ENCODE peak calls at places on chromosomes 12 and 14, in six cellular contexts. Y is GM20000; E is progenitor cell of endocrine pancreas; K is Kasumi-1; H is neural crest cell; V is activated CD8-positive, alpha-beta memory T cell treated with anti-CD3 and anti-CD28 coated beads, Interleukin-2, amount 50 U/mL, for 48 hours. F is an unnamed sample.

GRCh38 chr12:131176266-131176665 is 222.6 kb downstream of the ADGRD1 start:
- DNase-seq in V (no peak), K (no peak), H (no peak), Y (no peak), E (no peak), F (no peak)

GRCh38 chr12:41850046-41850445 is 294.6 kb downstream of the GXYLT1 start:
- DNase-seq in V (no peak), Y (no peak), K (no peak), E (no peak), H (no peak), F (no peak)

GRCh38 chr14:53840444-53840843 is 116.2 kb downstream of the BMP4 start:
- DNase-seq in V (no peak), K (no peak), Y (no peak), H (no peak), E (no peak), F (no peak)

GRCh38 chr14:23644195-23644918 is 8.2 kb downstream of the DHRS2 start:
- DNase-seq in H (no peak), E (no peak), V (no peak), Y (no peak), K (no peak), F (no peak)

GRCh38 chr12:27782481-27782880 is 2.4 kb upstream of the MANSC4 start:
- DNase-seq in E (no peak), H (no peak), V (no peak), K (no peak), Y (no peak), F (no peak)

GRCh38 chr14:51727526-51727925 is 75.8 kb downstream of the FRMD6 start:
- DNase-seq in Y (no peak), E (no peak), K (no peak), H (no peak), V (no peak), F (no peak)

GRCh38 chr14:75188520-75189267 is 12.3 kb upstream of the TMED10 start:
- DNase-seq in E (no peak), Y (peak; percentile 23), V (no peak), K (peak; percentile 99), H (no peak), F (no peak)

GRCh38 chr12:55019784-55020183 is at the start of gene NEUROD4:
- DNase-seq in E (peak; percentile 75), H (peak; percentile 66), V (no peak), K (peak; percentile 39), Y (peak; percentile 31), F (peak; percentile 86)

GRCh38 chr12:131914179-131914702 is 14.8 kb upstream of the PUS1 start:
- DNase-seq in H (no peak), E (no peak), K (no peak), Y (no peak), V (no peak), F (no peak)

GRCh38 chr12:85065816-85066482 is 29.8 kb downstream of the LRRIQ1 start:
- DNase-seq in E (no peak), K (no peak), Y (no peak), V (no peak), H (no peak), F (no peak)

GRCh38 chr14:88468396-88468795 is 82.9 kb downstream of the SPATA7 start:
- DNase-seq in H (no peak), V (no peak), Y (no peak), E (no peak), K (no peak), F (no peak)

GRCh38 chr12:57852620-57853509 is 6.3 kb upstream of the CTDSP2 start:
- DNase-seq in E (peak; percentile 42), V (no peak), Y (no peak), H (peak; percentile 40), K (no peak), F (peak; percentile 73)

GRCh38 chr14:80095623-80096022 is 115.7 kb downstream of the DIO2 start:
- DNase-seq in K (no peak), E (no peak), Y (no peak), V (no peak), H (no peak), F (no peak)

GRCh38 chr12:121964813-121965643 is 46.6 kb downstream of the CFAP251 start:
- DNase-seq in E (no peak), H (no peak), K (no peak), Y (no peak), V (no peak), F (no peak)

GRCh38 chr14:91350813-91351507 is 66.7 kb downstream of the CCDC88C start:
- DNase-seq in E (no peak), K (no peak), Y (peak; percentile 79), V (no peak), H (no peak), F (no peak)

GRCh38 chr14:33730163-33730562 is 220.7 kb downstream of the EGLN3 start:
- DNase-seq in Y (no peak), V (no peak), H (no peak), E (no peak), K (no peak), F (no peak)

GRCh38 chr14:22338381-22338780 is 250.6 kb downstream of the DAD1 start:
- DNase-seq in E (no peak), V (no peak), K (no peak), Y (no peak), H (no peak), F (peak; percentile 27)

GRCh38 chr12:119319638-119320037 is 14.9 kb upstream of the CCDC60 start:
- DNase-seq in H (no peak), E (no peak), Y (no peak), V (no peak), K (no peak), F (no peak)

GRCh38 chr12:38903596-38903995 is 1.8 kb downstream of the CPNE8 start:
- DNase-seq in V (no peak), K (no peak), H (no peak), E (no peak), Y (no peak), F (no peak)

GRCh38 chr12:71138011-71138410 is 19.8 kb downstream of the TSPAN8 start:
- DNase-seq in H (no peak), K (no peak), Y (no peak), V (no peak), E (no peak), F (no peak)

GRCh38 chr14:62307844-62308243 is 545.6 kb downstream of the SNAPC1 start:
- DNase-seq in H (no peak), E (no peak), Y (no peak), V (no peak), K (no peak), F (no peak)

GRCh38 chr14:74519316-74520074 is 25.9 kb downstream of the ISCA2 start:
- DNase-seq in Y (no peak), H (no peak), K (no peak), E (no peak), V (no peak), F (no peak)

GRCh38 chr14:33617154-33617553 is 333.7 kb downstream of the EGLN3 start:
- DNase-seq in E (no peak), K (no peak), H (no peak), Y (no peak), V (no peak), F (no peak)

GRCh38 chr12:32811686-32812392 is 56.1 kb upstream of the YARS2 start:
- DNase-seq in V (no peak), K (no peak), Y (no peak), H (no peak), E (no peak), F (no peak)

GRCh38 chr12:128570191-128571065 is 253.3 kb downstream of the SLC15A4 start:
- DNase-seq in Y (peak; percentile 21), E (no peak), V (no peak), H (no peak), K (no peak), F (no peak)

GRCh38 chr14:104897286-104898194 is 27.1 kb upstream of the PLD4 start:
- DNase-seq in Y (peak; percentile 22), V (no peak), H (no peak), K (no peak), E (no peak), F (no peak)

GRCh38 chr14:34030864-34031263 is 80.0 kb upstream of the EGLN3 start:
- DNase-seq in H (no peak), Y (no peak), V (no peak), K (no peak), E (no peak), F (no peak)

GRCh38 chr12:47650469-47650868 is 55.4 kb downstream of the RPAP3 start:
- DNase-seq in V (no peak), Y (peak; percentile 16), K (no peak), E (no peak), H (no peak), F (no peak)

GRCh38 chr12:69630191-69630590 is 19.5 kb upstream of the LRRC10 start:
- DNase-seq in K (peak; percentile 22), Y (no peak), V (no peak), H (no peak), E (no peak), F (no peak)

GRCh38 chr12:71772728-71773127 is 18.1 kb downstream of the RAB21 start:
- DNase-seq in V (no peak), K (peak; percentile 61), H (no peak), E (no peak), Y (no peak), F (no peak)

GRCh38 chr12:42590324-42590934 is 883 bp upstream of the PRICKLE1 start:
- DNase-seq in V (peak; percentile 52), K (peak; percentile 35), H (no peak), E (no peak), Y (peak; percentile 29), F (peak; percentile 39)

GRCh38 chr12:113935459-113935858 is 30.7 kb downstream of the RBM19 start:
- DNase-seq in V (no peak), E (no peak), Y (no peak), H (no peak), K (no peak), F (no peak)

GRCh38 chr12:62133440-62133839 is 126.8 kb upstream of the USP15 start:
- DNase-seq in K (no peak), E (no peak), H (no peak), V (no peak), Y (no peak), F (no peak)

GRCh38 chr12:94707892-94708291 is 57.5 kb upstream of the TMCC3 start:
- DNase-seq in V (no peak), K (no peak), H (no peak), Y (no peak), E (no peak), F (no peak)

GRCh38 chr12:121568503-121568902 is 12.3 kb downstream of the KDM2B start:
- DNase-seq in K (no peak), Y (no peak), E (no peak), H (no peak), V (no peak), F (no peak)

GRCh38 chr12:104796475-104796862 is 161.6 kb downstream of the SLC41A2 start:
- DNase-seq in Y (no peak), H (no peak), E (no peak), V (no peak), K (no peak), F (no peak)

GRCh38 chr12:30874455-30875313 is 51.9 kb upstream of the TSPAN11 start:
- DNase-seq in E (no peak), V (no peak), K (no peak), Y (no peak), H (no peak), F (peak; percentile 28)

GRCh38 chr14:37179896-37180502 is 7.6 kb upstream of the SLC25A21 start:
- DNase-seq in Y (no peak), H (no peak), E (no peak), V (no peak), K (no peak), F (no peak)

GRCh38 chr12:51405801-51406207 is 14.6 kb upstream of the GALNT6 start:
- DNase-seq in V (no peak), K (no peak), E (no peak), H (no peak), Y (no peak), F (no peak)

GRCh38 chr12:131436922-131437705 is 273.8 kb upstream of the SFSWAP start:
- DNase-seq in Y (no peak), H (no peak), V (peak; percentile 23), E (no peak), K (no peak), F (no peak)

F was measured in nephron progenitor cell.